ENCODE peak calls at places on chromosomes 7 and 10, in five cellular contexts. One of them, this sample, is unnamed.

GRCh38 chr7:111126987-111127386 is 36.1 kb downstream of the LRRN3 start:
- DNase-seq in K562: no peak
- DNase-seq in IMR-90: peak; percentile 31
- DNase-seq in A549: no peak
- DNase-seq in HepG2: no peak
- DNase-seq in this sample: no peak

GRCh38 chr10:47388879-47389278 is 4.8 kb upstream of the ZNF488 start:
- DNase-seq in HepG2: no peak
- DNase-seq in K562: no peak
- DNase-seq in A549: no peak
- DNase-seq in IMR-90: no peak
- DNase-seq in this sample: no peak

GRCh38 chr7:72785166-72785955 is 42.6 kb downstream of the TYW1B start:
- DNase-seq in A549: no peak
- DNase-seq in HepG2: no peak
- DNase-seq in IMR-90: peak; percentile 71
- DNase-seq in K562: no peak
- DNase-seq in this sample: no peak

GRCh38 chr10:103736044-103736443 is 119.3 kb downstream of the SH3PXD2A start:
- DNase-seq in HepG2: no peak
- DNase-seq in K562: no peak
- DNase-seq in A549: no peak
- DNase-seq in IMR-90: no peak
- DNase-seq in this sample: no peak

GRCh38 chr10:125521721-125522680 is 161.0 kb downstream of the TEX36 start:
- DNase-seq in A549: peak; percentile 35
- DNase-seq in K562: peak; percentile 60
- DNase-seq in HepG2: peak; percentile 23
- DNase-seq in IMR-90: no peak
- DNase-seq in this sample: peak; percentile 77

GRCh38 chr10:50988792-50989191 is 85.5 kb upstream of the PRKG1 start:
- DNase-seq in A549: no peak
- DNase-seq in IMR-90: peak; percentile 53
- DNase-seq in K562: no peak
- DNase-seq in HepG2: no peak
- DNase-seq in this sample: no peak

GRCh38 chr7:133984023-133984422 is 143.1 kb upstream of the LRGUK start:
- DNase-seq in A549: no peak
- DNase-seq in K562: no peak
- DNase-seq in IMR-90: no peak
- DNase-seq in HepG2: no peak
- DNase-seq in this sample: no peak

GRCh38 chr10:12499066-12499465 is 149.7 kb downstream of the CAMK1D start:
- DNase-seq in HepG2: no peak
- DNase-seq in IMR-90: peak; percentile 20
- DNase-seq in A549: no peak
- DNase-seq in K562: no peak
- DNase-seq in this sample: no peak

GRCh38 chr10:63781226-63781625 is 260.0 kb downstream of the REEP3 start:
- DNase-seq in A549: no peak
- DNase-seq in HepG2: no peak
- DNase-seq in K562: no peak
- DNase-seq in IMR-90: no peak
- DNase-seq in this sample: no peak
- TF ChIP-seq CEBPB in A549: no peak
- TF ChIP-seq CEBPB in HepG2: no peak
- TF ChIP-seq CEBPB in K562: no peak
- TF ChIP-seq CEBPB in IMR-90: no peak
- TF ChIP-seq CEBPB in this sample: no peak

DNA sequence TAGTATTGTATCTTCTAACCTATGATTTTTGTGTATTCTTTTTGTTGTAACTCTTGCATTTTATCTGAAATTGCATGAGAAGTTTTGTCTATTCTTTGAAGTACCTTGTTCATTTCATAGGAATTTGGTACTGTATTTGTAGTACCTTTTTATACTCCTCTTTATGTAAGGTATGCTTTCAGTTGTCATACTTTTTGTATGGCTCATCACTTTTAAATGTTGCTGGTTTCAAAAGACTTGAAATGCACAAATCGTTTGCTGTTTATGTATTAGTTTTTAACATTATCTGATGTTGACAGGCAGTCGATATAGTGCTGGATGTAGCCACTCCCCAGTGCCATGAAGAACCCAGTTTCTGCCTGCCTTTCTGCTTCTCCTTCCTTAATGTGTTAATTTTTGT is 158.1 kb downstream of the SDK1 start:
- DNase-seq in A549: no peak
- DNase-seq in K562: no peak
- DNase-seq in IMR-90: no peak
- DNase-seq in HepG2: no peak
- DNase-seq in this sample: no peak
- TF ChIP-seq RAD21 in A549: no peak
- TF ChIP-seq RAD21 in K562: no peak
- TF ChIP-seq RAD21 in IMR-90: no peak
- TF ChIP-seq RAD21 in HepG2: no peak
- TF ChIP-seq RAD21 in this sample: no peak

GRCh38 chr10:112223725-112224124 is 40.2 kb upstream of the GPAM start:
- DNase-seq in K562: no peak
- DNase-seq in HepG2: peak; percentile 80
- DNase-seq in IMR-90: no peak
- DNase-seq in A549: no peak
- DNase-seq in this sample: no peak
- TF ChIP-seq MAFK in K562: no peak
- TF ChIP-seq MAFK in HepG2: no peak
- TF ChIP-seq MAFK in IMR-90: no peak
- TF ChIP-seq MAFK in A549: no peak
- TF ChIP-seq MAFK in this sample: no peak

DNA sequence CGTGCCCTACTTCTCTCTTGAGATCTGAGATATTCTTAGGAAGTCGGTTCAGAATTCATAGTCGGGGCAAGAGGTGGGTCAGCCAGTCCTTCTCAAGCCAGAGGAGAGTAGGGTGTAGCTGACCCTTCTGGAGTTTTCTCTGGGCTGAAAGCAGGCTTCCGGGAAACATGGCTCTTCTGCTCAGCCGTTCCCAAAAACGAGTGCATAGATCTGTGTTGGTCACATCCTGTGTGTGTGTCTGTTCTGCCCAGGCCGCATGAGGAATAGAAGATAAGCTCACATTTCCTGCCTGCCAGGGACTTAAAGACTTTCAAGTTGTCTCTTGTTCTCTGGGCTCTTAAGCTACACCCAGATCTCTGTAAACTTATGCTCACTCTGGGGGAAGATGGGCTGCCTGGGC is 168.1 kb upstream of the ITGB1 start:
- DNase-seq in IMR-90: peak; percentile 64
- DNase-seq in K562: no peak
- DNase-seq in A549: no peak
- DNase-seq in HepG2: no peak
- DNase-seq in this sample: no peak
- TF ChIP-seq CEBPB in IMR-90: no peak
- TF ChIP-seq CEBPB in K562: no peak
- TF ChIP-seq CEBPB in A549: no peak
- TF ChIP-seq CEBPB in HepG2: no peak
- TF ChIP-seq CEBPB in this sample: no peak

DNA sequence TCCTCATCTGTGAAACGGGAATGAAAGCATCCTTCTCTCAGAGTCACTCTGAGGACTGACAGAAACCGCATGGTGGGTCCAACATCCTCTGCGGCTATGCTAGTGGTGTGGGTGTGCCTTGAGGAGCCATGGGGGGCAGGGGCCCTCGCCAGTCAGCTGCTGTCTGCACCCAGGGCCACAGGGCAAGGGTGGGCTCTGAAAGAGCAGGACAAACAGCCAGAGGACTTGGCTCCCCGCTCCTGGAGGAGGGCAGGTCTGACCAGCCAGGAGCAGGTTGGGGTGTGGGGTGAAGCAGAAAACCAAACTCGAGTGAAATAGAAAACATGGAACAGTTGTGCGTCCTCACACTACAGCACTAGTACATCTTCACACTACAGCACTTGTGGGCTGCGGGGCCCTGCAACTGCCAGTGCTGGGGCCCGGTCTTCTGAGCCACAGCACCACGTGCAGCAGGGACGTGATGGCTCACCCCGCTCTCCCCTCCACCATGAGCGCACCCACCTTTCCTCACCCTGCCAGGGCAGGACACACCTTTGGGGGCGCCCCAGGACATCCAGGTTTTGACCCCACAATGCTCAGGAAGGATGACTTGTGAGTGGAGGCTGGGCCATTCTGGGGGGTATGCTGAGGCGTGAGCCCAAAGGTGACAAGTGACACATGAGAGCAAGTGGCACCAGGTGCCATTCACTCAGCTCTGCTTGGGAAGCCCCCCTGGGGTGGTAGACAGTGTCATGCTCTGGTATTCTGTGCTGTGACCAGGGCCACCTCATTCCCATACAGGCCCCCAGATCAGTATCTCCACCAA is 96.1 kb upstream of the RET start:
- DNase-seq in A549: no peak
- DNase-seq in IMR-90: no peak
- DNase-seq in HepG2: no peak
- DNase-seq in K562: no peak
- DNase-seq in this sample: no peak
- TF ChIP-seq RAD21 in A549: no peak
- TF ChIP-seq RAD21 in IMR-90: no peak
- TF ChIP-seq RAD21 in HepG2: no peak
- TF ChIP-seq RAD21 in K562: no peak
- TF ChIP-seq RAD21 in this sample: no peak

GRCh38 chr7:39838326-39838725 is 111.7 kb upstream of the CDK13 start:
- DNase-seq in K562: no peak
- DNase-seq in A549: no peak
- DNase-seq in IMR-90: peak; percentile 9
- DNase-seq in HepG2: no peak
- DNase-seq in this sample: no peak
- TF ChIP-seq MAFK in K562: no peak
- TF ChIP-seq MAFK in A549: no peak
- TF ChIP-seq MAFK in IMR-90: no peak
- TF ChIP-seq MAFK in HepG2: no peak
- TF ChIP-seq MAFK in this sample: no peak

GRCh38 chr7:103009466-103010219 is 65.0 kb downstream of the FBXL13 start:
- DNase-seq in HepG2: no peak
- DNase-seq in K562: no peak
- DNase-seq in IMR-90: no peak
- DNase-seq in A549: no peak
- DNase-seq in this sample: no peak
- TF ChIP-seq CEBPB in HepG2: no peak
- TF ChIP-seq CEBPB in K562: no peak
- TF ChIP-seq CEBPB in IMR-90: no peak
- TF ChIP-seq CEBPB in A549: no peak
- TF ChIP-seq CEBPB in this sample: no peak

DNA sequence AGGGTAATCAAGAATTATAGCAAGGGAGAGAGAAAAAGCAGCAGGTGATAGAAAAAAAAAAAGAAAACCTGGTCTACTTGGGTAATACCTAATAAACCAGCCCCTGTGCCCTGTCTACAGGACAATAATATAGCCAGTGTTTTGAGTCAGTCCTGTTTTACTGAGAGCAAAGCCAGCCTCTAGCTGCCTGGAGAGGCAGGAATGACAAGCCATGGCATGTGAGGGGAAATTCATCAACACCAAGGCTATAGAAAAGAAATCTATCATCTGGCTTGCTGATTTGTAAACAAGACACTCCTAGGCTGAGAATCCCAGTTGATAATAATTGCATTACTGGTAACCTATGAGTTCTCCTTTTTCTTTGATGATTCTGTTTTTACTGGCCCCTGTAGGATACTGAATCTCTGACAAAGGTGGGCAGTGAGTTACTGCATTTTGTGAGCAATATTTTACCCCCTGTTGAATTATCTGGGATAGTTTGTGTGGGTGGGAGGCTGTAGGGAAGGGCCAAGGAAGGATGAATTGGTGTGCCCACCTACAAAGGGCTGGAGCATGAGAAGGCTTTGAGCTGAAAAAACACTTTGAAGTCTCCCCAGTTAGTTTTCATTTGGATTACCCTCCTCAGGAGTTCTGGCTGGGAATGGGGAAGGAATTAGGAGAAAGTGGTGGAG is 1.6 kb upstream of the WEE2 start:
- DNase-seq in A549: no peak
- DNase-seq in IMR-90: no peak
- DNase-seq in K562: no peak
- DNase-seq in HepG2: no peak
- DNase-seq in this sample: no peak
- TF ChIP-seq RAD21 in A549: no peak
- TF ChIP-seq RAD21 in IMR-90: no peak
- TF ChIP-seq RAD21 in K562: no peak
- TF ChIP-seq RAD21 in HepG2: no peak
- TF ChIP-seq RAD21 in this sample: no peak